ENCODE peak calls at places on chromosomes 5 and 9, in five cellular contexts. P is HCT116, Z is GM23338, B is IMR-90, A is OCI-LY7. W is an unnamed sample.

GRCh38 chr9:115234094-115234493 is 116.1 kb upstream of the TNC start:
- DNase-seq in P (peak), Z (no peak), B (peak), A (no peak), W (peak)

GRCh38 chr9:5621327-5621726 is 7.6 kb upstream of the RIC1 start:
- DNase-seq in P (peak), Z (no peak), B (peak), A (no peak), W (peak)

GRCh38 chr5:24623018-24623417 is 21.8 kb downstream of the CDH10 start:
- DNase-seq in P (no peak), Z (peak), B (no peak), A (no peak), W (no peak)

GRCh38 chr9:84567776-84568175 is 101.8 kb upstream of the NTRK2 start:
- DNase-seq in P (no peak), Z (no peak), B (no peak), A (no peak), W (no peak)

GRCh38 chr9:84975926-84976325 is 306.4 kb downstream of the NTRK2 start:
- DNase-seq in P (no peak), Z (no peak), B (no peak), A (no peak), W (no peak)

GRCh38 chr9:22817181-22817580 is 370.6 kb downstream of the DMRTA1 start:
- DNase-seq in P (no peak), Z (no peak), B (peak), A (no peak), W (peak)

GRCh38 chr9:88197016-88197415 is 58.7 kb upstream of the SPATA31C2 start:
- DNase-seq in P (no peak), Z (no peak), B (peak), A (no peak), W (peak)

GRCh38 chr9:128550226-128550625 is 2.2 kb upstream of the SPTAN1 start:
- DNase-seq in P (no peak), Z (no peak), B (no peak), A (no peak), W (no peak)

GRCh38 chr5:95969646-95970358 is 8.2 kb upstream of the ELL2 start:
- DNase-seq in P (no peak), Z (no peak), B (peak), A (no peak), W (peak)

GRCh38 chr5:115191439-115192031 is 21.8 kb upstream of the TRIM36 start:
- DNase-seq in P (no peak), Z (no peak), B (no peak), A (no peak), W (no peak)

GRCh38 chr9:94950733-94951590 is 224.5 kb downstream of the AOPEP start:
- DNase-seq in P (no peak), Z (no peak), B (peak), A (no peak), W (peak)

GRCh38 chr9:69936427-69936826 is 107.2 kb upstream of the MAMDC2 start:
- DNase-seq in P (no peak), Z (no peak), B (peak), A (no peak), W (peak)

GRCh38 chr9:128412120-128412790 is 8.4 kb upstream of the CERCAM start:
- DNase-seq in P (no peak), Z (peak), B (peak), A (peak), W (peak)

GRCh38 chr5:95723632-95724369 is 7.3 kb upstream of the RHOBTB3 start:
- DNase-seq in P (no peak), Z (peak), B (peak), A (no peak), W (no peak)

GRCh38 chr5:120382813-120383212 is 81.3 kb upstream of the PRR16 start:
- DNase-seq in P (no peak), Z (no peak), B (no peak), A (no peak), W (no peak)

GRCh38 chr9:105921057-105921721 is 226.8 kb downstream of the TMEM38B start:
- DNase-seq in P (no peak), Z (no peak), B (no peak), A (no peak), W (peak)

GRCh38 chr5:14665110-14665822 is 748 bp downstream of the OTULIN start:
- DNase-seq in P (no peak), Z (peak), B (no peak), A (peak), W (peak)

GRCh38 chr9:71145179-71145578 is 23.8 kb upstream of the TRPM3 start:
- DNase-seq in P (no peak), Z (no peak), B (no peak), A (no peak), W (no peak)

GRCh38 chr9:23581936-23582335 is 244.1 kb downstream of the ELAVL2 start:
- DNase-seq in P (no peak), Z (no peak), B (no peak), A (no peak), W (no peak)

GRCh38 chr9:70362952-70363351 is 51.5 kb downstream of the KLF9 start:
- DNase-seq in P (no peak), Z (no peak), B (peak), A (no peak), W (no peak)

GRCh38 chr5:23506329-23507236 is 826 bp upstream of the PRDM9 start:
- DNase-seq in P (no peak), Z (peak), B (no peak), A (no peak), W (no peak)

GRCh38 chr5:66863343-66864170 is 267.4 kb downstream of the MAST4 start:
- DNase-seq in P (no peak), Z (peak), B (no peak), A (no peak), W (no peak)

GRCh38 chr5:116395708-116396203 is 178.9 kb downstream of the SEMA6A start:
- DNase-seq in P (no peak), Z (no peak), B (no peak), A (no peak), W (no peak)

GRCh38 chr5:131406997-131407638 is 143.3 kb downstream of the CDC42SE2 start:
- DNase-seq in P (no peak), Z (no peak), B (no peak), A (no peak), W (no peak)

GRCh38 chr5:61933787-61934626 is 372.0 kb upstream of the KIF2A start:
- DNase-seq in P (peak), Z (peak), B (peak), A (peak), W (peak)

GRCh38 chr5:91146905-91147600 is 236.1 kb downstream of the ARRDC3 start:
- DNase-seq in P (no peak), Z (no peak), B (no peak), A (no peak), W (no peak)

GRCh38 chr5:139403418-139403786 is 487 bp downstream of the SPATA24 start:
- DNase-seq in P (no peak), Z (no peak), B (no peak), A (no peak), W (no peak)
- TF ChIP-seq CTCF in P (no peak), Z (no peak), B (no peak), A (no peak), W (no peak)

DNA sequence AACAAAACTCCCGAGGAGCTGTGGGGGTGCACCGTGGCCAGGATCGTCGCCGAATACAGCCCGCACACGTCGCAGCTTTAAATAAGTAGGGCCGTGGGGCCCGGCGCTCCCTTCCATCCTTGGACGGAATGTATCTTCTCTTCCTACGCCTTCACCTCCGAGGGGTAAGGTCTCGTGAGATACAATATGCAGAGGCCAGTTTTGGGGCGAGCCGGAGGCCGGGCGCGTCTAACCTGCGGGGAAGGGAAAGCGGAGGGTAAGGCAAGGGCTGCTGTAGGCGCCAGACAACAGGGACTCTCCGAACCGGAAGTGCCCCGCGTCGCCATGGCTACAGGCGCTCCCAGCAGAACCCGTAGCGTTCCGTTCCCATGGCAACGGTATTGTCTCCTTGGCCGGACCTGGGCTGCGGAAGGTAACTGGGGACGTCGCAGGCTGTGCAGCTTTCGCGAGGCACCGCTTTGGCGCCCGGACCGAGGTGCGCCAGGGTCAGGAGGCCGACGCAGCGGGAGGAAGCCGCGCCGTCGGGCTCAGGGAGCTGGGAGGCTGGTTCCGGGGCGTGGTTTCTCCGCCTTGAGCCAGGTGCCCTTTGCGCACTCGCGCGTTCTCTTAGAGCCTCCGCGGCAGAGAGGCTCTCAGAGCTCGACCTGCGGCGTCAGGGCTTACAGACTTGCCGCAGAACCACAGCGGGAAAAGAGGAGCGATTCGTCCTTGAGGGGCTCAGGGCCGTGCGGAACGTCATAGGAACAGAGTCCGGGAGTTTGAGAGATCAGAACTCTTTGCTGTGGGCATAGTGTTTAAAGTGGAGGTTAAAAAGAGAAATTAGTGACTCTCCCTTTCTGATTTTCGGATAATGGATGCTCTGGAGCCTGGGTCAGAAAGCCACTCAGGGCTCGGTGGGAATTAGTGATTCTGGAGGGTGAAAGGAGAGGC is at the start of gene TTC23L:
- DNase-seq in P (peak), Z (peak), B (peak), A (peak), W (peak)
- H2AFZ ChIP-seq in P (peak), Z (peak), B (peak), A (peak), W (peak)

GRCh38 chr5:1159341-1159675 is 42.1 kb upstream of the SLC6A19 start:
- DNase-seq in P (no peak), Z (no peak), B (no peak), A (no peak), W (no peak)

GRCh38 chr5:1156754-1157460 is 44.5 kb upstream of the SLC6A19 start:
- DNase-seq in P (no peak), Z (no peak), B (no peak), A (no peak), W (peak)

GRCh38 chr5:1161108-1161831 is 40.1 kb upstream of the SLC6A19 start:
- DNase-seq in P (peak), Z (no peak), B (no peak), A (no peak), W (no peak)

GRCh38 chr5:1159774-1160406 is 41.5 kb upstream of the SLC6A19 start:
- DNase-seq in P (no peak), Z (no peak), B (no peak), A (no peak), W (no peak)

DNA sequence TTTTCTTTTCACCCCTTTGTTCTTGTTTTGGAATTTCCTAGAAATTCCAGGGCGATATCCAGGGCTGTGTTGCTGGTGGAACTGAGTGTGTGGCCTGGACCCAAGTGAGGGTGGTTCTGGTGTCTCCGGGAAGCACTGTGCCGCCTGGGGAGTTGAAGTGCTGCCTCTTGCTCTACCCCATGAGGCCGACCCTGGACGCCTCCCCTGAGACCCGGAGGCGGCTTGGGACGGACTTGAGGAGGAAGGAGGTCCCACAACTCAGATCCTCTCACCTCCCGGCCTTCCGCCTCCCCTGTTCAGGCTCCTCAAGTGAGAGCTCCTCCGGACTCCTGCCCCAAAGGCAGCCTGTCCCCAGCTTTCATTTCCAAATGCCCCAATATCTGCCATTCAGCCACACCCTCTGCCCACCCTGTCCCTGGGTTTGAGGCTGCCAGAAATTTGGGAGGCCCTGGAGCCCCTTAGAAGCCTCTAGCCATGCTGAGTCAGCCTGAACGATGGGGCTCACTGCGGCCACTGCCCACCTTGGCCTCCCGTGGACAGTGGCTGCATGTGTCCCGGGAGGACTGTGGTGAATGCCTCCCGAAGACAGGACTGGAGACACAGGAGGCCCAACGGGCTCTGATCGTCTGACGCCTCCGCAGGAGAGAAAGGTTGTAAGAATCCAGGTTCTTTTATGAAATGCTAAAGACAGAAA is 42.6 kb upstream of the SLC6A19 start:
- DNase-seq in P (no peak), Z (no peak), B (no peak), A (no peak), W (no peak)
- H3K4me3 ChIP-seq in P (no peak), Z (no peak), B (no peak), A (no peak), W (no peak)

GRCh38 chr9:93531374-93531773 is 45.0 kb upstream of the PHF2 start:
- DNase-seq in P (no peak), Z (peak), B (peak), A (peak), W (no peak)
- TF ChIP-seq CTCF in P (peak), Z (no peak), B (no peak), A (peak), W (no peak)

DNA sequence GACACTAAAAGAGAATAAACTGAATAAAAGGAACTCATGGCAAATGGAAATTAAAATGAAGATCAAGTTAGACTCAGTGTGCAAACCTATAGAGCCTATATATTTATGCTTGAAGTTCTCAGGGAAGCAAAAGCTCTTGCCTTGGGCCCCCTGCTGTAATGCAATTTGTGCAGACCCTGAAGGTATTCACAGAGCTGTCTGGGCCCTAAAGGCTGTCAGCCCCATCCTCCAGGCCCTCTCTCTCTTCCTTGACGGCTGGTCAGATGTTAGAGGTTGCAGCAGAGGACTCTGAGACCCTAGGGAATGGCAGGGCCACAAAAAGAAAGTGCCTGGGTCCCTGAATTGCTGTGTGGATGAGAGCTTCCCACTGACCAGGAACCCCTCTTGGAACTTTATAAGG is 283.9 kb upstream of the TUT7 start:
- DNase-seq in P (no peak), Z (no peak), B (no peak), A (no peak), W (no peak)
- H2AFZ ChIP-seq in P (no peak), Z (peak), B (no peak), A (no peak), W (no peak)

GRCh38 chr5:35371971-35372426 is 141.7 kb upstream of the PRLR start:
- DNase-seq in P (no peak), Z (no peak), B (no peak), A (no peak), W (no peak)

GRCh38 chr5:35373196-35373696 is 143.0 kb upstream of the PRLR start:
- DNase-seq in P (no peak), Z (no peak), B (no peak), A (no peak), W (no peak)

GRCh38 chr5:35372482-35372881 is 142.2 kb upstream of the PRLR start:
- DNase-seq in P (no peak), Z (no peak), B (no peak), A (no peak), W (no peak)

GRCh38 chr5:35377653-35378052 is 147.4 kb upstream of the PRLR start:
- DNase-seq in P (no peak), Z (no peak), B (no peak), A (no peak), W (no peak)

GRCh38 chr5:35374584-35374983 is 144.3 kb upstream of the PRLR start:
- DNase-seq in P (no peak), Z (no peak), B (no peak), A (no peak), W (no peak)
- H3K4me3 ChIP-seq in P (no peak), Z (no peak), B (no peak), A (no peak), W (no peak)

DNA sequence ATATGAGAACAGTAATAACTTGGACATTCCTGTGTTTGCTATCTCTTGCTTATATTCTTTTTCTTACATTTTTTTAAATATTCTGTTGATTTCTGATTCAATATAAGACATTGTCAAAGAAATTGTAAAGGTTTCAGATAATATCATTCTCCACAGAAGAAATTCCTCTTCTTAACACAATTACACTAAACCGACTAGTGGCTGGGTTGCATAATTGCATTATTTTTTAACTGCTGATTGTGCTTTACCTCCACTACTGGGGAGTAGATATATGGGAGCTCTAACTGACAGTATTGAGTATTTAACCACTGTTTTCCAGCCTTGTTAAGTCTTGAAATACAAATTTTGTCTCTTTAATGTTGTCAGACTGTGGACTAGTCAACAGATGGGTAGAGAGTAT is 723.8 kb upstream of the EDIL3 start:
- DNase-seq in P (no peak), Z (peak), B (no peak), A (no peak), W (peak)
- TF ChIP-seq CTCF in P (peak), Z (no peak), B (no peak), A (peak), W (no peak)

DNA sequence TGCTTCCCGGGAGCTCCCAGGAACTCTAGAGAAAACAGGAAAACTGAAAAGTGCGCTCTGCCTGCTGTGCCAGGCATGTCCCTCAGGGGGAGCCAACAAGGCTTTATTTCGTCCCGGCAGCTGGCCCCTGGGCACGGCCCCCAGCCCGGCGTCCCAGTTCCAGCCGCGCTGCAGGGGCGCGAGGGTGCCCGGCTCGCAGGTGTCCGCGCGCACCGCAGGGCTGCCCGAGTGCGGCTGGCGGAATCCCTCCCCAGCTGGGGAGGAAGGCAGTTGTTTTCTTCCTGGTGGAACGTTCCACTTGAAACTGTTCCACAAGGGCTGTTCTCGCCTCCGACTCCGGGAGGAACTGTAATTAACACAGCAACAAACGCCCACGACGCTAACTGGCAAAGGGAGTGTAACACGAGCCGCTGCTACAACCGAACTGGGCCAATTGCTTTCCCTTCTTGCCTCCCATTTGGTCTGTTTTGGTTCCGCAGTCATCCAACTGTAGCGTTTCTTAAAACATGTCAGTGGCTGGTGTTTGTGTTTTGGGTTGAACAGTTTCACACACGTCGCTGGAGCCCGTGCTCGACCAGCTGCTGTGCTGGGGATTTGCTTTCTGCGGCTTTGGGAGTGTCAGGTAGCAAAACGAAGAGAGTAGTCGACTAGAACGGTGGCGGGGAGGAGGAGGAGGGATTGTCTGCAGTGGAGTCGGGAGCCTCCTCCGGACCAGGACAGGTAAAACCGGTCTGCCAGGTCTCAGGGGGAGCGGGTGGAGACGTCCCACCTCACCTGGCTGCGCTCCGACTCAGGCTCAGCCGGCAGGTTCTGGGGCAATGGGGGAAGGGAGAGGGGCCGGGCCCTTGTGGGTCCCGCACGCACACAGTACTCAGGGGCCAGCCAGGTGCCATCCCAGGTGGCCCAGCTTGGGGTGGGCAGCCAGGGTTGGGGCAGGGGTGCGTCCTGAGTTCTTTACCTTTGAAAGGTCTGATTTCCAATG is 131.6 kb upstream of the NIPBL start:
- DNase-seq in P (peak), Z (peak), B (peak), A (peak), W (peak)
- H2AFZ ChIP-seq in P (peak), Z (peak), B (peak), A (peak), W (peak)

GRCh38 chr5:110351451-110351850 is 375.0 kb downstream of the TMEM232 start:
- DNase-seq in P (no peak), Z (no peak), B (no peak), A (no peak), W (no peak)
- H3K4me3 ChIP-seq in P (no peak), Z (no peak), B (no peak), A (no peak), W (no peak)